ENCODE peak calls at places on chromosomes 7 and 10, in five cellular contexts. S is CD8-positive, alpha-beta memory T cell; T is non-pigmented ciliary epithelial cell; I is tibial nerve; W is amygdala. G is an unnamed sample.

GRCh38 chr10:14674376-14675050 is 100.2 kb downstream of the FAM107B start:
- DNase-seq in I (no peak), T (no peak), W (no peak), S (no peak), G (no peak)

GRCh38 chr7:159318682-159319351 is 174.2 kb upstream of the VIPR2 start:
- DNase-seq in S (no peak), W (no peak), I (no peak), T (no peak), G (no peak)

GRCh38 chr10:112343056-112343806 is 30.7 kb upstream of the ACSL5 start:
- DNase-seq in T (no peak), S (no peak), I (no peak), W (no peak), G (peak)

GRCh38 chr7:22677680-22678079 is 49.3 kb upstream of the IL6 start:
- DNase-seq in I (no peak), W (no peak), T (no peak), S (no peak), G (no peak)

GRCh38 chr7:130254555-130254954 is 12.1 kb upstream of the CPA2 start:
- DNase-seq in I (no peak), T (no peak), W (no peak), S (no peak), G (no peak)

GRCh38 chr10:110007701-110008517 is at the start of gene ADD3:
- DNase-seq in S (peak), I (peak), T (peak), W (peak), G (peak)

GRCh38 chr10:130745831-130746230 is 565.7 kb downstream of the TCERG1L start:
- DNase-seq in S (no peak), T (no peak), I (no peak), W (no peak), G (peak)

GRCh38 chr7:27108390-27109127 is 6.1 kb upstream of the HOXA2 start:
- DNase-seq in I (no peak), S (no peak), T (no peak), W (no peak), G (no peak)

GRCh38 chr10:68080853-68081431 is 5.9 kb upstream of the HERC4 start:
- DNase-seq in I (no peak), T (no peak), S (no peak), W (no peak), G (no peak)

GRCh38 chr7:132825222-132825621 is 249.0 kb upstream of the PLXNA4 start:
- DNase-seq in W (no peak), I (no peak), S (no peak), T (no peak), G (no peak)

GRCh38 chr7:110544199-110544598 is 546.7 kb upstream of the LRRN3 start:
- DNase-seq in T (no peak), I (no peak), W (no peak), S (no peak), G (no peak)

GRCh38 chr10:23293145-23293724 is 51.4 kb downstream of the C10orf67 start:
- DNase-seq in I (no peak), S (no peak), T (peak), W (peak), G (no peak)

GRCh38 chr7:102097601-102098161 is 189.0 kb upstream of the SH2B2 start:
- DNase-seq in I (no peak), S (no peak), W (no peak), T (no peak), G (no peak)

GRCh38 chr10:58477122-58477521 is 35.5 kb upstream of the BICC1 start:
- DNase-seq in T (no peak), I (no peak), W (no peak), S (no peak), G (no peak)

GRCh38 chr7:51482976-51483375 is 166.4 kb upstream of the COBL start:
- DNase-seq in W (no peak), I (no peak), T (no peak), S (no peak), G (no peak)

GRCh38 chr7:90570373-90570959 is 25.7 kb upstream of the CDK14 start:
- DNase-seq in I (no peak), S (no peak), W (no peak), T (no peak), G (no peak)

GRCh38 chr7:69739906-69740545 is 141.8 kb downstream of the AUTS2 start:
- DNase-seq in I (peak), T (no peak), S (no peak), W (peak), G (no peak)

GRCh38 chr7:30057741-30058140 is 29.5 kb downstream of the PLEKHA8 start:
- DNase-seq in T (no peak), S (no peak), W (no peak), I (no peak), G (no peak)

GRCh38 chr10:95214369-95214768 is 20.3 kb downstream of the ACSM6 start:
- DNase-seq in I (no peak), W (no peak), T (no peak), S (no peak), G (no peak)

GRCh38 chr7:35754741-35755140 is 46.1 kb upstream of the SEPTIN7 start:
- DNase-seq in T (no peak), S (no peak), W (no peak), I (no peak), G (no peak)

GRCh38 chr10:70602665-70603438 is at the start of gene PRF1:
- DNase-seq in I (no peak), W (no peak), S (peak), T (no peak), G (no peak)

GRCh38 chr7:46565257-46565656 is 644.2 kb upstream of the IGFBP3 start:
- DNase-seq in I (no peak), T (no peak), S (no peak), W (no peak), G (no peak)

GRCh38 chr10:123649672-123650071 is 16.5 kb upstream of the GPR26 start:
- DNase-seq in S (no peak), I (no peak), T (no peak), W (no peak), G (peak)

GRCh38 chr10:99689461-99689860 is 30.2 kb downstream of the ENTPD7 start:
- DNase-seq in I (no peak), S (no peak), W (no peak), T (no peak), G (no peak)

GRCh38 chr10:93259126-93259525 is 185.4 kb downstream of the CYP26A1 start:
- DNase-seq in I (no peak), T (no peak), S (no peak), W (no peak), G (no peak)

GRCh38 chr10:30736685-30737232 is 107.2 kb upstream of the LYZL2 start:
- DNase-seq in T (peak), W (peak), S (no peak), I (peak), G (no peak)

GRCh38 chr7:49768254-49768653 is 5.2 kb upstream of the VWC2 start:
- DNase-seq in W (no peak), T (no peak), I (no peak), S (no peak), G (no peak)

GRCh38 chr10:93454146-93454545 is 28.0 kb downstream of the MYOF start:
- DNase-seq in W (no peak), I (no peak), T (no peak), S (no peak), G (no peak)

GRCh38 chr10:99279626-99280111 is 44.0 kb upstream of the HPSE2 start:
- DNase-seq in T (no peak), W (no peak), I (no peak), S (no peak), G (no peak)

GRCh38 chr10:4034907-4035581 is 250.0 kb upstream of the KLF6 start:
- DNase-seq in T (no peak), I (no peak), W (no peak), S (no peak), G (no peak)

GRCh38 chr7:101186839-101187448 is 6.9 kb upstream of the NAT16 start:
- DNase-seq in S (no peak), I (no peak), T (no peak), W (no peak), G (no peak)

GRCh38 chr7:101838837-101839483 is 21.5 kb downstream of the CUX1 start:
- DNase-seq in W (no peak), T (no peak), S (no peak), I (no peak), G (peak)

GRCh38 chr10:110609592-110609991 is 34.5 kb upstream of the RBM20 start:
- DNase-seq in T (no peak), W (no peak), S (no peak), I (no peak), G (no peak)

GRCh38 chr10:71536332-71536731 is 139.6 kb downstream of the CDH23 start:
- DNase-seq in I (no peak), W (no peak), T (no peak), S (no peak), G (no peak)

GRCh38 chr7:149774237-149775175 is 1.1 kb upstream of the ZNF467 start:
- DNase-seq in W (no peak), S (no peak), T (no peak), I (no peak), G (no peak)

GRCh38 chr7:28922618-28923331 is 35.4 kb downstream of the TRIL start:
- DNase-seq in T (peak), S (peak), I (peak), W (peak), G (peak)

GRCh38 chr7:38659931-38660330 is 28.8 kb upstream of the AMPH start:
- DNase-seq in S (no peak), I (no peak), W (no peak), T (no peak), G (no peak)

GRCh38 chr7:135923700-135924261 is 53.4 kb downstream of the MTPN start:
- DNase-seq in S (no peak), I (no peak), T (peak), W (no peak), G (no peak)

G was measured in suprapubic skin.